ENCODE peak calls at places on chromosomes 6 and 20, in ten cellular contexts. D is heart right ventricle, O is GM12865, Q is nephron progenitor cell, L is AG04450, A is body of pancreas, I is fibroblast of mammary gland, P is lower leg skin, K is uterus, C is left ventricle myocardium inferior. S is an unnamed sample.

GRCh38 chr6:130494745-130495144 is 128.9 kb downstream of the TMEM200A start:
- DNase-seq in P (no peak), A (no peak), C (no peak), I (peak; percentile 28), L (no peak), K (no peak), O (no peak), Q (no peak), D (no peak), S (no peak)

GRCh38 chr20:50373674-50374286 is 136.4 kb upstream of the PTPN1 start:
- DNase-seq in A (no peak), D (no peak), L (no peak), O (no peak), C (no peak), K (no peak), I (no peak), P (no peak), Q (no peak), S (no peak)

GRCh38 chr6:79180082-79180481 is 54.4 kb downstream of the HMGN3 start:
- DNase-seq in A (no peak), P (no peak), L (no peak), I (no peak), O (no peak), K (no peak), Q (no peak), D (no peak), C (no peak), S (no peak)

GRCh38 chr20:56014998-56015397 is 9.7 kb upstream of the CBLN4 start:
- DNase-seq in D (no peak), O (no peak), K (no peak), C (no peak), P (no peak), A (no peak), I (no peak), L (no peak), Q (no peak), S (no peak)

GRCh38 chr6:122733259-122733658 is 46.3 kb upstream of the FABP7 start:
- DNase-seq in L (no peak), O (no peak), Q (no peak), C (no peak), A (no peak), I (no peak), K (no peak), P (no peak), D (no peak), S (no peak)

GRCh38 chr20:62662422-62662821 is 20.1 kb downstream of the SLCO4A1 start:
- DNase-seq in K (no peak), Q (no peak), I (peak; percentile 86), A (no peak), O (no peak), P (no peak), C (no peak), L (peak; percentile 32), D (no peak), S (no peak)

GRCh38 chr6:32666420-32667300 is at the start of gene HLA-DQB1:
- DNase-seq in L (no peak), I (peak; percentile 38), K (no peak), P (no peak), O (peak; percentile 95), A (no peak), D (peak; percentile 61), Q (peak; percentile 54), C (no peak), S (peak; percentile 60)

GRCh38 chr6:108883172-108883571 is 35.0 kb downstream of the ARMC2 start:
- DNase-seq in A (no peak), P (no peak), Q (no peak), O (peak; percentile 65), L (no peak), C (no peak), D (no peak), I (no peak), K (no peak), S (no peak)

GRCh38 chr6:21846541-21847451 is 253.2 kb downstream of the SOX4 start:
- DNase-seq in I (no peak), C (no peak), A (no peak), K (no peak), O (peak; percentile 56), Q (peak; percentile 68), P (no peak), D (peak; percentile 41), L (no peak), S (no peak)

GRCh38 chr6:149567846-149568585 is 1.8 kb downstream of the GINM1 start:
- DNase-seq in Q (no peak), O (peak; percentile 46), P (no peak), D (no peak), C (no peak), K (no peak), I (no peak), L (no peak), A (no peak), S (no peak)

GRCh38 chr6:117505337-117505736 is 22.9 kb downstream of the DCBLD1 start:
- DNase-seq in A (no peak), P (no peak), L (no peak), K (no peak), O (no peak), D (no peak), C (no peak), Q (no peak), I (peak; percentile 53), S (no peak)

GRCh38 chr6:72748759-72749158 is 126.9 kb downstream of the KCNQ5 start:
- DNase-seq in D (no peak), K (no peak), C (no peak), P (no peak), I (peak; percentile 86), O (peak; percentile 51), L (peak; percentile 38), Q (no peak), A (no peak), S (no peak)

GRCh38 chr6:147651249-147652063 is 143.0 kb downstream of the SAMD5 start:
- DNase-seq in O (no peak), I (peak; percentile 44), L (no peak), Q (no peak), P (no peak), C (peak; percentile 22), D (peak; percentile 19), A (peak; percentile 15), K (no peak), S (no peak)
- TF ChIP-seq CTCF in O (no peak), I (peak; percentile 12), L (peak; percentile 20), Q (no peak), P (no peak), C (peak; percentile 62), D (peak; percentile 57), A (peak; percentile 8), K (no peak), S (no peak)

DNA sequence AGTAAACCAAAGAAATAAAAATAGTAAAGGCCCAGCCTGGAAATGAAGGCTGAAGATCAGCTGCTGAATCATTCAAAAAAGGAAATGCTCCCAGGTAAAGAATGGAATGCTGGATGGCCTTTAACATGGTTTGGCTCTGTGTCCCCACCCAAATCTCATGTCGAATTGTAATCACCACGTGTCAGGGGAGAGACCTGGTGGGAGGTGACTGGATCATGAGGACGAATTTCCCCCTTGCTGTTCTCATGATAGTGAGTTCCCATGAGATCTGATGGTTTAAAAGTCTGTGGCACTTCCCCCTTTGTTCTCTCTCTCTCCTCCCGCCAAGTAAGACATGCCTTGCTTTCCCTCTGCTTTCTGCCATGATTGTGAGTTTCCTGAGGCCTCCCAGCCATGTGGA is 9.9 kb upstream of the CLIC5 start:
- DNase-seq in K (no peak), Q (no peak), O (no peak), C (no peak), D (no peak), P (no peak), I (no peak), L (no peak), A (no peak), S (no peak)
- TF ChIP-seq CTCF in K (no peak), Q (no peak), O (no peak), C (no peak), D (no peak), P (no peak), I (no peak), L (no peak), A (no peak), S (no peak)

DNA sequence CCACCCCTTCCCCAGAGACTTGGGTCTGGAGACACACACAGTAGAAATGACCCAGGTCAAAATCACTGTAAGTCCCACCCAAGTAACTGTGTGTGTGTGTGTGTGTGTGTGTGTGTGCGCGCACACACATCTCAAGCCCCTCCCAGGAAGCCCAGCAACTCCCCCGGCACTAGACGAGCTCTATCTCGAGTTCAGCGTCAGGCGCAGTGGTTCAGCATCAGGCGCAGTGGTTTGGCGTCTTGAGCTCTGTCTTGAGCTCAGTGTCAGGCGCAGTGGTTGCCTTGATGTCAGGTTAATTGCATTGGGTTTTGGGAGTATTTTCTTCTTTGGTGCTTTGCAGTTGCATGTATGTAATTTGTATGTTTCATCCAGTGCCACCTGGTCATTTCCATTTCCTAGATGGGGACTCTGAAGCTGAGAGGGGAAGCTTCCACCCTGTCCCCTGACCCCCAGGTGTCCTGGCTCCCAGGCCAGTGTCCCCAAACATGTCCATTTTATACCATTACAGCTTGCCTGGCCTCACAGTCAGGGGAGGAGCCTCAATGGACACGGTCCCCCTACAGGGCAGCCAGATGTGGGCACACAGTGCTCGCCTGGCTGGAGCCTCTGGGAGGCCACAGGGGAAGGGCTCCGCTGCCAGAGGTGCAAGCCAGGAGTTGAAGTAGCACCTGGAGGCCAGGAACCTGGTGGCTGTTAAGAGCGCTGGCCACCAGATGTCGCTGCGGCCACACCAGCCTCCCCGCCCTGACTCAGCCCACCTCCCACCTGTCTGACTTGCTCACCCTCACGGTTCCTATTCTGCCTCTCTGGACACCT is 107.8 kb downstream of the SULF2 start:
- DNase-seq in I (peak; percentile 31), D (peak; percentile 28), K (peak; percentile 59), C (peak; percentile 38), L (no peak), O (peak; percentile 76), A (peak; percentile 55), P (no peak), Q (peak; percentile 78), S (no peak)
- TF ChIP-seq CTCF in I (peak; percentile 64), D (peak; percentile 80), K (peak; percentile 69), C (peak; percentile 81), L (peak; percentile 74), O (peak; percentile 94), A (peak; percentile 75), P (no peak), Q (peak; percentile 85), S (peak; percentile 62)

GRCh38 chr6:112268011-112268410 is 13.6 kb upstream of the LAMA4 start:
- DNase-seq in K (no peak), D (no peak), P (no peak), O (no peak), C (no peak), A (no peak), I (no peak), Q (no peak), L (no peak), S (no peak)

GRCh38 chr6:112270756-112271155 is 16.4 kb upstream of the LAMA4 start:
- DNase-seq in Q (no peak), A (no peak), D (no peak), P (no peak), O (no peak), K (no peak), I (no peak), L (no peak), C (no peak), S (no peak)

GRCh38 chr6:112269979-112270378 is 15.6 kb upstream of the LAMA4 start:
- DNase-seq in I (no peak), Q (no peak), K (no peak), D (no peak), O (no peak), C (no peak), L (no peak), A (no peak), P (no peak), S (no peak)

GRCh38 chr6:112268628-112269027 is 14.3 kb upstream of the LAMA4 start:
- DNase-seq in K (no peak), D (no peak), A (no peak), L (no peak), P (no peak), I (no peak), Q (no peak), C (no peak), O (no peak), S (no peak)

GRCh38 chr6:112269165-112269564 is 14.8 kb upstream of the LAMA4 start:
- DNase-seq in O (no peak), D (peak; percentile 28), K (peak; percentile 67), P (no peak), C (no peak), A (no peak), Q (no peak), L (no peak), I (peak; percentile 73), S (no peak)
- TF ChIP-seq CTCF in O (no peak), D (peak; percentile 57), K (peak; percentile 36), P (no peak), C (peak; percentile 50), A (no peak), Q (no peak), L (peak; percentile 30), I (peak; percentile 69), S (no peak)